ENCODE peak calls at places on chromosomes 1 and 21, in nine cellular contexts. O is prostate gland, Y is HCT116, X is HepG2, H is SK-N-SH, U is esophagus muscularis mucosa, A is Panc1, Q is HL-60, W is GM23338. L is an unnamed sample.

GRCh38 chr1:30780409-30780808 is 22.8 kb upstream of the LAPTM5 start:
- DNase-seq in O (no peak), Y (no peak), X (no peak), H (no peak), U (no peak), A (no peak), Q (no peak), W (no peak), L (no peak)

GRCh38 chr1:244660595-244660994 is 7.7 kb downstream of the DESI2 start:
- DNase-seq in O (no peak), Y (no peak), X (no peak), H (no peak), U (no peak), A (no peak), Q (no peak), W (no peak), L (no peak)

GRCh38 chr1:173507847-173508209 is 30.7 kb downstream of the PRDX6 start:
- DNase-seq in O (no peak), Y (no peak), X (no peak), H (no peak), U (no peak), A (peak), Q (no peak), W (peak), L (no peak)

GRCh38 chr1:91712981-91713841 is 172.7 kb downstream of the TGFBR3 start:
- DNase-seq in O (no peak), Y (no peak), X (no peak), H (no peak), U (peak), A (no peak), Q (no peak), W (peak), L (peak)

GRCh38 chr1:159090566-159091546 is 14.3 kb upstream of the AIM2 start:
- DNase-seq in O (no peak), Y (no peak), X (no peak), H (no peak), U (no peak), A (no peak), Q (no peak), W (no peak), L (no peak)

GRCh38 chr1:153794671-153795324 is 19.6 kb downstream of the SLC27A3 start:
- DNase-seq in O (no peak), Y (no peak), X (no peak), H (peak), U (no peak), A (no peak), Q (no peak), W (no peak), L (peak)

GRCh38 chr1:43285269-43285986 is at the start of gene C1orf210:
- DNase-seq in O (peak), Y (peak), X (peak), H (no peak), U (no peak), A (no peak), Q (no peak), W (peak), L (peak)

GRCh38 chr1:81760487-81761097 is 40.1 kb upstream of the ADGRL2 start:
- DNase-seq in O (no peak), Y (no peak), X (no peak), H (peak), U (no peak), A (no peak), Q (no peak), W (peak), L (no peak)

GRCh38 chr1:43509740-43510375 is 20.8 kb upstream of the PTPRF start:
- DNase-seq in O (no peak), Y (no peak), X (no peak), H (no peak), U (peak), A (no peak), Q (no peak), W (no peak), L (no peak)

GRCh38 chr1:103348136-103348535 is 177.4 kb upstream of the RNPC3 start:
- DNase-seq in O (no peak), Y (no peak), X (no peak), H (no peak), U (no peak), A (no peak), Q (no peak), W (no peak), L (no peak)

DNA sequence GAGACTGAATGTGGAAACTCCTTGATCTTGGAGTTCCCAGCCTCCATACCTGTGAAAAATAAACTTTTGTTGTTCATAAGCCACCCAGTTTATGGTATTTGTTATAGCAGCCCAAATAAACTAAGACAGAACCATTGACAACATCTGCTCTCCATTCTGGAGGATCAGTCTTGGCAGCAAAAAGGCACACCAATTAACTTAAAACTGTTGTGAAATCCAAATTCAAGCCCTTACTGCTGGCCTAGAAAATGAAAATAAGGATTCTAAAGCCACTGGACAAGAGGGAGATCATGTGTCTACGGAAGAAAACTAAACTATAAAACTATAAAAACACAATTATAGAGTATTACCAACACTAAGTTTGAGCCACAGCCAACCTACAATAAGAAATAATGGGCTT is 172.1 kb upstream of the RNPC3 start:
- DNase-seq in O (no peak), Y (no peak), X (no peak), H (no peak), U (no peak), A (no peak), Q (no peak), W (no peak), L (no peak)
- TF ChIP-seq POLR2AphosphoS5 in O (no peak), Y (no peak), X (no peak), H (no peak), U (no peak), A (no peak), Q (no peak), W (no peak), L (no peak)

GRCh38 chr21:43939443-43940328 is 72.4 kb upstream of the TRAPPC10 start:
- DNase-seq in O (no peak), Y (no peak), X (no peak), H (no peak), U (no peak), A (no peak), Q (no peak), W (no peak), L (no peak)

GRCh38 chr21:43938751-43939442 is 73.2 kb upstream of the TRAPPC10 start:
- DNase-seq in O (peak), Y (peak), X (peak), H (peak), U (peak), A (peak), Q (peak), W (peak), L (peak)

GRCh38 chr21:43936186-43936967 is 71.4 kb downstream of the AGPAT3 start:
- DNase-seq in O (no peak), Y (no peak), X (no peak), H (no peak), U (no peak), A (no peak), Q (no peak), W (no peak), L (no peak)

GRCh38 chr21:43937051-43937832 is 72.2 kb downstream of the AGPAT3 start:
- DNase-seq in O (no peak), Y (no peak), X (peak), H (no peak), U (no peak), A (no peak), Q (no peak), W (no peak), L (no peak)

GRCh38 chr21:43937898-43938309 is 72.9 kb downstream of the AGPAT3 start:
- DNase-seq in O (no peak), Y (no peak), X (no peak), H (no peak), U (no peak), A (no peak), Q (no peak), W (no peak), L (no peak)
- TF ChIP-seq POLR2AphosphoS5 in O (no peak), Y (no peak), X (no peak), H (no peak), U (no peak), A (no peak), Q (no peak), W (no peak), L (no peak)

DNA sequence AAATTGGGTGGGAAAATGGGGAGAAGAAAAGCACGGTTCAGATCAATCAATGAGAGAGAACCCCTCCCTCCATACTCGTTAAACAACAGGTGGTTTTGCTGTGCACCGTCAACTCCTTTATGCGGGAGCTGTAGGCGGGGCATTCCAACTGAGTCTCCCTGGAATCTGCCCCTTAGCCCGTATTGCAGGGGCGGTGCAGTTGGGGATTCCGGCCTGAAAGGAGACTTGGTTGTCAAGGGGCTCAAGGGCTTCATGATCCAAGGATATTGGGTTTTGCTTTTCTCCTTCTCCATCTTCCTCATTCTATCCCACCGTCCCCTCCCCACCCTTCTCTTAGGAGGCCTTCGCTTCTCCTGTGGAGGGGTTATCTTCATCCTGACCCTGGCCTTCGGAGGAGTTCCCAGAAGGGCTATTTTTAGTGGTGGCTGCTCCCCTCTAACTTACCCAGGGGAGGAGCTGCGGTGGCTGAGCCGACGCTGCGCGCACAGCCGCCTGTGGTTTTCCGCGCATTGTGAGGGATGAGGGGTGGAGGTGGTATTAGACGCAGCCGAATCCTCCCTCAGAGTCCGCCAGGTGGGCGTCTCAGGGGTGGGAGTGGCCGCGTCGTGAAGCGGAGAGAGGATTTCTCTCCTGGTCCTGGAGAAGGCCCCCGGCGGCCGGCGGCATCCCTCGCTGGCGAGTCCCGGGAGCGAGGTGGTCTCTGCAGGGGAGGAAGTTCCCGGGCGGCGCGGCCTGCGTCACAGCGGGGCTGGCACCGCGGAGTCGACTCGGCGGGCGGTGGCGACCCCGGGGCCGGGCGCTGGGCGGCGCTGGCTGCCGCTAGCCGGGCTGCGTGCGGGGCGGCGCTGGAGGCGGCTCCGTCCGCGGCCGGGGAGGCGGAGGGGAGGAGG is 462 bp upstream of the LRRC8C start:
- DNase-seq in O (peak), Y (peak), X (peak), H (peak), U (no peak), A (no peak), Q (peak), W (peak), L (peak)
- TF ChIP-seq POLR2AphosphoS5 in O (no peak), Y (peak), X (no peak), H (peak), U (peak), A (no peak), Q (no peak), W (peak), L (peak)

DNA sequence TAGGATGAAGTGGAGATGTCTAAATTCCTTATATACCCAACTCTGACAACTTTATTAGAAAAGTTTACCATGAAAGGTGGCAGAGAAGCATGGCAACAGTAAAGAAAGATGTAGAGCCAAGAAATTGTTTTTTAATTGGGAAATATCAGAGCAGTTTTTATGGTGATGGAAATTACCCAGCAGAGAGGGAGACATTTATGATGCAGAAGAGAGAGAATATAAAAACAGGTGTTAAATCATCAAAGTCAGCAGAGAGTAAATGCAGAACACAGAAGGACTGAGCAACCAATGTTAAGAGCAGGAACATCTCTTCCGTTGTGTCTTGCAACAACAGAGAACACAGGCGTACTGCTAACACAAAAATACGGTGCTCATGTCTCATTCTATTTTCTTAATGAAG is 28.2 kb downstream of the WARS2 start:
- DNase-seq in O (no peak), Y (no peak), X (no peak), H (no peak), U (no peak), A (no peak), Q (no peak), W (no peak), L (no peak)
- TF ChIP-seq POLR2AphosphoS5 in O (no peak), Y (no peak), X (no peak), H (no peak), U (no peak), A (no peak), Q (no peak), W (no peak), L (peak)

DNA sequence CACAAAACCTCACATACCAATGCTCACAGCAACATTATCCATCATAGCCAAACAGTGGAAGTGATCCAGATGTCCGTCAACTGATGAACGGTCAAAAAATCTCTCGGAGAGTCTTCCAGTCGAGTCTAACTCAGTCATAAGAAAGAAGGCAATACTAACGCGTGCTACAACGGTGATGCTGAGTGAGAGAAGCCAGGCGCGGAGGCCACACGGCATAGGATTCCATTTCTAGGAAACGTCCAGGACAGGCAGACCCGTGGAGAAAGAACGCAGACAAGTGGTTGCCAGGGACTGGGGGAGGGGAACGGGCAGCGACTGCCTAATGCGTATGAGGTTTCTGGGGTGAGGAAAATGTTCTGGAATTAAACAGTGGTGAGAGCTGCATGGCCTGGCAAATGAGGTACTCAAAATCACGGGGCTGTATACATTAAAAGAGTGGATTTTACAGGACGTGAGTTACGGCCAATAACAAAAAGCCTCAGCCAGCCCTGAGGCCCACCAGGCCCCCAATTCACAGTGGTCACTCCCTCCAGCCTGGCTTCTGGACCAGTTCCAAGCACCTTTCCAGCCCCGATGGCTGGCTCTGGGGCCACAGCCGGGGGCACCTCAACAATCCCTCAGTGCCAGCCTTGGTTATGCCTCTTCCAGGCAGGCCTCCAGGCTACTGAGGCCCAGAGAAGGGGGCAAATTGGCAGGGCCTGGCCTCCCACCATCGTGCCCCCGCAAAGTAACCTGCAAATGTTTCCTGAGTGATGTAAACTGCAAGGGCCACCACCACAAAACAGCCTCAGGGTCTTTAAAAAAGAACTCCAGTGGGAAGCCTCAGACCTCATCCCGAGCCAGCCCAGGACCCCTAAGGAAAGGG is 3.4 kb downstream of the WNT9A start:
- DNase-seq in O (no peak), Y (no peak), X (no peak), H (no peak), U (no peak), A (no peak), Q (no peak), W (no peak), L (peak)
- TF ChIP-seq POLR2AphosphoS5 in O (no peak), Y (no peak), X (no peak), H (no peak), U (peak), A (no peak), Q (no peak), W (no peak), L (peak)

GRCh38 chr1:17620448-17620847 is 81.0 kb downstream of the ARHGEF10L start:
- DNase-seq in O (no peak), Y (no peak), X (no peak), H (no peak), U (no peak), A (no peak), Q (no peak), W (no peak), L (no peak)

GRCh38 chr1:17616731-17617279 is 77.3 kb downstream of the ARHGEF10L start:
- DNase-seq in O (no peak), Y (no peak), X (no peak), H (no peak), U (no peak), A (no peak), Q (no peak), W (no peak), L (no peak)

GRCh38 chr1:17615959-17616358 is 76.5 kb downstream of the ARHGEF10L start:
- DNase-seq in O (no peak), Y (no peak), X (no peak), H (no peak), U (no peak), A (no peak), Q (no peak), W (no peak), L (no peak)

GRCh38 chr1:17618558-17619247 is 79.2 kb downstream of the ARHGEF10L start:
- DNase-seq in O (no peak), Y (no peak), X (no peak), H (no peak), U (no peak), A (no peak), Q (no peak), W (no peak), L (no peak)

DNA sequence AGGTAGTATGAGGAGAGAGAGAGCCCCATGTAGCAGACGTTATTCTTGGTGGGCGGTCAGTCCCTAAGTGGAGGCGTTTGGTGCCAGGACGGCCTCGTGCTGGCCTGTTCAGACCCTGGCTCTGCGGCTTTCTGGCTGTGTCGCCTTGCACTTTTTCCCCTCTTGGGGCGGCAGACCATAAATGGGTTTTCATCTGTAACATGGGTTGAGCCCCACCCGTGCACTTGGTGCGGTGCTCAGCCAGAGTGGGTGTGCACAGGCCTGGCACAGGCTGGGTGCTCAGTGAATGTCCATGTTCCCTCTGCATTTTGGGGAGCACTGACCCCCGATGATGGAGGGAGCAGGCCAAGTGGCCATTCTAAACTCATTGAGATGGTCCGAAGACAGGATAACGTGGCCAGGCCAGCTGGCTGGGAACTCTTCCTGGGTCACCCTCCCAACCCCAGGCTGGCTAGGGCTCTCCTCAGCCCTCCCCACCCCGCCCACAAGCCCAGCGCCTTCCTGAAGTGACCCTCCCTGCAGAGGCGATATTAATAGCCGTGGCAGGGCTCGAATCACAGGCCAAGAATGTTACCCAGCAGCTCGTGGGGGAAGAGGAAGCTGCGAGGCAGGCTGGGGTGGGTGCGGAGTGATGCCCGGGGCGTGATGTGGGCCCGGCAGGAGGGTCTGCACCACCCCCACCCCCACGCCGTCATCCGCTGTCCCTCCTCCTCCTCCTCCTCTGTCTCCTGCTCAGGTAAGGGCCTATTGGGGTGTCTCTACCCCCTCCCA is 78.5 kb downstream of the ARHGEF10L start:
- DNase-seq in O (no peak), Y (no peak), X (no peak), H (no peak), U (peak), A (no peak), Q (no peak), W (no peak), L (peak)
- TF ChIP-seq POLR2AphosphoS5 in O (peak), Y (no peak), X (no peak), H (no peak), U (peak), A (no peak), Q (no peak), W (no peak), L (peak)

L was measured in sigmoid colon.